ENCODE peak calls at places on chromosomes 5 and 9, in ten cellular contexts. One of them, this sample, is unnamed.

GRCh38 chr9:69762527-69762926 is 2.7 kb upstream of the PTAR1 start:
- DNase-seq in Right ventricle myocardium superior: no peak
- DNase-seq in ELF-1: no peak
- DNase-seq in stimulated activated CD4-positive, alpha-beta T cell treated with anti-CD3 and anti-CD28 coated beads, Interleukin-1b, Interleukin-23, amount 100 ng/mL, for 24 hours: no peak
- DNase-seq in stimulated activated CD8-positive, alpha-beta memory T cell treated with anti-CD3 and anti-CD28 coated beads, Interleukin-15, amount 100 ng/mL, for 1 hour: no peak
- DNase-seq in GOT3: no peak
- DNase-seq in H9: no peak
- DNase-seq in activated naive CD4-positive, alpha-beta T cell: no peak
- DNase-seq in pancreas: no peak
- DNase-seq in ureter: no peak
- DNase-seq in this sample: no peak

GRCh38 chr9:133171161-133171955 is 7.6 kb upstream of the GBGT1 start:
- DNase-seq in Right ventricle myocardium superior: no peak
- DNase-seq in ELF-1: no peak
- DNase-seq in stimulated activated CD4-positive, alpha-beta T cell treated with anti-CD3 and anti-CD28 coated beads, Interleukin-1b, Interleukin-23, amount 100 ng/mL, for 24 hours: no peak
- DNase-seq in stimulated activated CD8-positive, alpha-beta memory T cell treated with anti-CD3 and anti-CD28 coated beads, Interleukin-15, amount 100 ng/mL, for 1 hour: no peak
- DNase-seq in GOT3: no peak
- DNase-seq in H9: no peak
- DNase-seq in activated naive CD4-positive, alpha-beta T cell: no peak
- DNase-seq in pancreas: no peak
- DNase-seq in ureter: no peak
- DNase-seq in this sample: peak; percentile 39

GRCh38 chr5:14925326-14925725 is 53.7 kb upstream of the ANKH start:
- DNase-seq in Right ventricle myocardium superior: no peak
- DNase-seq in ELF-1: no peak
- DNase-seq in stimulated activated CD4-positive, alpha-beta T cell treated with anti-CD3 and anti-CD28 coated beads, Interleukin-1b, Interleukin-23, amount 100 ng/mL, for 24 hours: no peak
- DNase-seq in stimulated activated CD8-positive, alpha-beta memory T cell treated with anti-CD3 and anti-CD28 coated beads, Interleukin-15, amount 100 ng/mL, for 1 hour: no peak
- DNase-seq in GOT3: no peak
- DNase-seq in H9: no peak
- DNase-seq in activated naive CD4-positive, alpha-beta T cell: no peak
- DNase-seq in pancreas: no peak
- DNase-seq in ureter: no peak
- DNase-seq in this sample: no peak

GRCh38 chr5:136016945-136017530 is 11.8 kb upstream of the TGFBI start:
- DNase-seq in Right ventricle myocardium superior: no peak
- DNase-seq in ELF-1: no peak
- DNase-seq in stimulated activated CD4-positive, alpha-beta T cell treated with anti-CD3 and anti-CD28 coated beads, Interleukin-1b, Interleukin-23, amount 100 ng/mL, for 24 hours: no peak
- DNase-seq in stimulated activated CD8-positive, alpha-beta memory T cell treated with anti-CD3 and anti-CD28 coated beads, Interleukin-15, amount 100 ng/mL, for 1 hour: no peak
- DNase-seq in GOT3: peak; percentile 85
- DNase-seq in H9: no peak
- DNase-seq in activated naive CD4-positive, alpha-beta T cell: no peak
- DNase-seq in pancreas: no peak
- DNase-seq in ureter: no peak
- DNase-seq in this sample: no peak

GRCh38 chr5:157886796-157887380 is 27.9 kb upstream of the CLINT1 start:
- DNase-seq in Right ventricle myocardium superior: no peak
- DNase-seq in ELF-1: no peak
- DNase-seq in stimulated activated CD4-positive, alpha-beta T cell treated with anti-CD3 and anti-CD28 coated beads, Interleukin-1b, Interleukin-23, amount 100 ng/mL, for 24 hours: no peak
- DNase-seq in stimulated activated CD8-positive, alpha-beta memory T cell treated with anti-CD3 and anti-CD28 coated beads, Interleukin-15, amount 100 ng/mL, for 1 hour: no peak
- DNase-seq in GOT3: no peak
- DNase-seq in H9: no peak
- DNase-seq in activated naive CD4-positive, alpha-beta T cell: no peak
- DNase-seq in pancreas: no peak
- DNase-seq in ureter: no peak
- DNase-seq in this sample: no peak

GRCh38 chr9:4214506-4214905 is 85.4 kb downstream of the GLIS3 start:
- DNase-seq in Right ventricle myocardium superior: no peak
- DNase-seq in ELF-1: no peak
- DNase-seq in stimulated activated CD4-positive, alpha-beta T cell treated with anti-CD3 and anti-CD28 coated beads, Interleukin-1b, Interleukin-23, amount 100 ng/mL, for 24 hours: no peak
- DNase-seq in stimulated activated CD8-positive, alpha-beta memory T cell treated with anti-CD3 and anti-CD28 coated beads, Interleukin-15, amount 100 ng/mL, for 1 hour: no peak
- DNase-seq in GOT3: no peak
- DNase-seq in H9: no peak
- DNase-seq in activated naive CD4-positive, alpha-beta T cell: no peak
- DNase-seq in pancreas: no peak
- DNase-seq in ureter: no peak
- DNase-seq in this sample: no peak

GRCh38 chr5:176660860-176661641 is 13.8 kb downstream of the TSPAN17 start:
- DNase-seq in Right ventricle myocardium superior: peak; percentile 81
- DNase-seq in ELF-1: peak; percentile 92
- DNase-seq in stimulated activated CD4-positive, alpha-beta T cell treated with anti-CD3 and anti-CD28 coated beads, Interleukin-1b, Interleukin-23, amount 100 ng/mL, for 24 hours: peak; percentile 57
- DNase-seq in stimulated activated CD8-positive, alpha-beta memory T cell treated with anti-CD3 and anti-CD28 coated beads, Interleukin-15, amount 100 ng/mL, for 1 hour: peak; percentile 63
- DNase-seq in GOT3: peak; percentile 29
- DNase-seq in H9: peak; percentile 92
- DNase-seq in activated naive CD4-positive, alpha-beta T cell: peak; percentile 46
- DNase-seq in pancreas: peak; percentile 58
- DNase-seq in ureter: peak; percentile 73
- DNase-seq in this sample: peak; percentile 84

GRCh38 chr5:37663538-37663937 is 176.3 kb downstream of the GDNF start:
- DNase-seq in Right ventricle myocardium superior: no peak
- DNase-seq in ELF-1: no peak
- DNase-seq in stimulated activated CD4-positive, alpha-beta T cell treated with anti-CD3 and anti-CD28 coated beads, Interleukin-1b, Interleukin-23, amount 100 ng/mL, for 24 hours: no peak
- DNase-seq in stimulated activated CD8-positive, alpha-beta memory T cell treated with anti-CD3 and anti-CD28 coated beads, Interleukin-15, amount 100 ng/mL, for 1 hour: no peak
- DNase-seq in GOT3: no peak
- DNase-seq in H9: no peak
- DNase-seq in activated naive CD4-positive, alpha-beta T cell: no peak
- DNase-seq in pancreas: no peak
- DNase-seq in ureter: no peak
- DNase-seq in this sample: no peak

GRCh38 chr5:124718376-124718775 is 28.1 kb downstream of the ZNF608 start:
- DNase-seq in Right ventricle myocardium superior: no peak
- DNase-seq in ELF-1: no peak
- DNase-seq in stimulated activated CD4-positive, alpha-beta T cell treated with anti-CD3 and anti-CD28 coated beads, Interleukin-1b, Interleukin-23, amount 100 ng/mL, for 24 hours: no peak
- DNase-seq in stimulated activated CD8-positive, alpha-beta memory T cell treated with anti-CD3 and anti-CD28 coated beads, Interleukin-15, amount 100 ng/mL, for 1 hour: no peak
- DNase-seq in GOT3: no peak
- DNase-seq in H9: no peak
- DNase-seq in activated naive CD4-positive, alpha-beta T cell: no peak
- DNase-seq in pancreas: no peak
- DNase-seq in ureter: no peak
- DNase-seq in this sample: no peak

GRCh38 chr9:71758785-71759184 is 9.5 kb downstream of the CEMIP2 start:
- DNase-seq in Right ventricle myocardium superior: no peak
- DNase-seq in ELF-1: no peak
- DNase-seq in stimulated activated CD4-positive, alpha-beta T cell treated with anti-CD3 and anti-CD28 coated beads, Interleukin-1b, Interleukin-23, amount 100 ng/mL, for 24 hours: no peak
- DNase-seq in stimulated activated CD8-positive, alpha-beta memory T cell treated with anti-CD3 and anti-CD28 coated beads, Interleukin-15, amount 100 ng/mL, for 1 hour: no peak
- DNase-seq in GOT3: no peak
- DNase-seq in H9: no peak
- DNase-seq in activated naive CD4-positive, alpha-beta T cell: no peak
- DNase-seq in pancreas: peak; percentile 50
- DNase-seq in ureter: no peak
- DNase-seq in this sample: no peak

GRCh38 chr5:53019320-53019719 is 30.2 kb downstream of the ITGA2 start:
- DNase-seq in Right ventricle myocardium superior: no peak
- DNase-seq in ELF-1: no peak
- DNase-seq in stimulated activated CD4-positive, alpha-beta T cell treated with anti-CD3 and anti-CD28 coated beads, Interleukin-1b, Interleukin-23, amount 100 ng/mL, for 24 hours: no peak
- DNase-seq in stimulated activated CD8-positive, alpha-beta memory T cell treated with anti-CD3 and anti-CD28 coated beads, Interleukin-15, amount 100 ng/mL, for 1 hour: no peak
- DNase-seq in GOT3: no peak
- DNase-seq in H9: no peak
- DNase-seq in activated naive CD4-positive, alpha-beta T cell: no peak
- DNase-seq in pancreas: no peak
- DNase-seq in ureter: no peak
- DNase-seq in this sample: no peak

GRCh38 chr5:73139485-73139884 is 19.1 kb downstream of the TMEM171 start:
- DNase-seq in Right ventricle myocardium superior: no peak
- DNase-seq in ELF-1: no peak
- DNase-seq in stimulated activated CD4-positive, alpha-beta T cell treated with anti-CD3 and anti-CD28 coated beads, Interleukin-1b, Interleukin-23, amount 100 ng/mL, for 24 hours: no peak
- DNase-seq in stimulated activated CD8-positive, alpha-beta memory T cell treated with anti-CD3 and anti-CD28 coated beads, Interleukin-15, amount 100 ng/mL, for 1 hour: no peak
- DNase-seq in GOT3: no peak
- DNase-seq in H9: no peak
- DNase-seq in activated naive CD4-positive, alpha-beta T cell: no peak
- DNase-seq in pancreas: no peak
- DNase-seq in ureter: no peak
- DNase-seq in this sample: no peak

GRCh38 chr9:74496819-74497749 is at the start of gene RORB:
- DNase-seq in Right ventricle myocardium superior: peak; percentile 80
- DNase-seq in ELF-1: peak; percentile 81
- DNase-seq in stimulated activated CD4-positive, alpha-beta T cell treated with anti-CD3 and anti-CD28 coated beads, Interleukin-1b, Interleukin-23, amount 100 ng/mL, for 24 hours: no peak
- DNase-seq in stimulated activated CD8-positive, alpha-beta memory T cell treated with anti-CD3 and anti-CD28 coated beads, Interleukin-15, amount 100 ng/mL, for 1 hour: peak; percentile 16
- DNase-seq in GOT3: no peak
- DNase-seq in H9: peak; percentile 90
- DNase-seq in activated naive CD4-positive, alpha-beta T cell: no peak
- DNase-seq in pancreas: peak; percentile 56
- DNase-seq in ureter: peak; percentile 64
- DNase-seq in this sample: peak; percentile 12

GRCh38 chr5:111070272-111071134 is 1.0 kb upstream of the TSLP start:
- DNase-seq in Right ventricle myocardium superior: peak; percentile 45
- DNase-seq in ELF-1: peak; percentile 76
- DNase-seq in stimulated activated CD4-positive, alpha-beta T cell treated with anti-CD3 and anti-CD28 coated beads, Interleukin-1b, Interleukin-23, amount 100 ng/mL, for 24 hours: no peak
- DNase-seq in stimulated activated CD8-positive, alpha-beta memory T cell treated with anti-CD3 and anti-CD28 coated beads, Interleukin-15, amount 100 ng/mL, for 1 hour: no peak
- DNase-seq in GOT3: no peak
- DNase-seq in H9: peak; percentile 70
- DNase-seq in activated naive CD4-positive, alpha-beta T cell: no peak
- DNase-seq in pancreas: no peak
- DNase-seq in ureter: no peak
- DNase-seq in this sample: no peak

GRCh38 chr5:171419663-171420428 is 399 bp downstream of the FGF18 start:
- DNase-seq in Right ventricle myocardium superior: peak; percentile 56
- DNase-seq in ELF-1: peak; percentile 52
- DNase-seq in stimulated activated CD4-positive, alpha-beta T cell treated with anti-CD3 and anti-CD28 coated beads, Interleukin-1b, Interleukin-23, amount 100 ng/mL, for 24 hours: no peak
- DNase-seq in stimulated activated CD8-positive, alpha-beta memory T cell treated with anti-CD3 and anti-CD28 coated beads, Interleukin-15, amount 100 ng/mL, for 1 hour: no peak
- DNase-seq in GOT3: no peak
- DNase-seq in H9: peak; percentile 54
- DNase-seq in activated naive CD4-positive, alpha-beta T cell: no peak
- DNase-seq in pancreas: peak; percentile 38
- DNase-seq in ureter: no peak
- DNase-seq in this sample: peak; percentile 51

GRCh38 chr9:126478216-126478981 is 135.3 kb upstream of the LMX1B start:
- DNase-seq in Right ventricle myocardium superior: no peak
- DNase-seq in ELF-1: no peak
- DNase-seq in stimulated activated CD4-positive, alpha-beta T cell treated with anti-CD3 and anti-CD28 coated beads, Interleukin-1b, Interleukin-23, amount 100 ng/mL, for 24 hours: no peak
- DNase-seq in stimulated activated CD8-positive, alpha-beta memory T cell treated with anti-CD3 and anti-CD28 coated beads, Interleukin-15, amount 100 ng/mL, for 1 hour: no peak
- DNase-seq in GOT3: no peak
- DNase-seq in H9: no peak
- DNase-seq in activated naive CD4-positive, alpha-beta T cell: no peak
- DNase-seq in pancreas: no peak
- DNase-seq in ureter: no peak
- DNase-seq in this sample: no peak

GRCh38 chr9:123742009-123742767 is 187.7 kb downstream of the DENND1A start:
- DNase-seq in Right ventricle myocardium superior: peak; percentile 59
- DNase-seq in ELF-1: no peak
- DNase-seq in stimulated activated CD4-positive, alpha-beta T cell treated with anti-CD3 and anti-CD28 coated beads, Interleukin-1b, Interleukin-23, amount 100 ng/mL, for 24 hours: no peak
- DNase-seq in stimulated activated CD8-positive, alpha-beta memory T cell treated with anti-CD3 and anti-CD28 coated beads, Interleukin-15, amount 100 ng/mL, for 1 hour: no peak
- DNase-seq in GOT3: no peak
- DNase-seq in H9: no peak
- DNase-seq in activated naive CD4-positive, alpha-beta T cell: no peak
- DNase-seq in pancreas: no peak
- DNase-seq in ureter: no peak
- DNase-seq in this sample: no peak

GRCh38 chr5:59040804-59041201 is 457.9 kb downstream of the RAB3C start:
- DNase-seq in Right ventricle myocardium superior: no peak
- DNase-seq in ELF-1: no peak
- DNase-seq in stimulated activated CD4-positive, alpha-beta T cell treated with anti-CD3 and anti-CD28 coated beads, Interleukin-1b, Interleukin-23, amount 100 ng/mL, for 24 hours: no peak
- DNase-seq in stimulated activated CD8-positive, alpha-beta memory T cell treated with anti-CD3 and anti-CD28 coated beads, Interleukin-15, amount 100 ng/mL, for 1 hour: no peak
- DNase-seq in GOT3: no peak
- DNase-seq in H9: no peak
- DNase-seq in activated naive CD4-positive, alpha-beta T cell: no peak
- DNase-seq in pancreas: no peak
- DNase-seq in ureter: no peak
- DNase-seq in this sample: no peak

GRCh38 chr9:89553451-89554020 is 51.3 kb upstream of the GADD45G start:
- DNase-seq in Right ventricle myocardium superior: no peak
- DNase-seq in ELF-1: no peak
- DNase-seq in stimulated activated CD4-positive, alpha-beta T cell treated with anti-CD3 and anti-CD28 coated beads, Interleukin-1b, Interleukin-23, amount 100 ng/mL, for 24 hours: no peak
- DNase-seq in stimulated activated CD8-positive, alpha-beta memory T cell treated with anti-CD3 and anti-CD28 coated beads, Interleukin-15, amount 100 ng/mL, for 1 hour: no peak
- DNase-seq in GOT3: no peak
- DNase-seq in H9: no peak
- DNase-seq in activated naive CD4-positive, alpha-beta T cell: no peak
- DNase-seq in pancreas: no peak
- DNase-seq in ureter: no peak
- DNase-seq in this sample: no peak

GRCh38 chr5:91419571-91420537 is 36.7 kb upstream of the ARRDC3 start:
- DNase-seq in Right ventricle myocardium superior: peak; percentile 44
- DNase-seq in ELF-1: peak; percentile 40
- DNase-seq in stimulated activated CD4-positive, alpha-beta T cell treated with anti-CD3 and anti-CD28 coated beads, Interleukin-1b, Interleukin-23, amount 100 ng/mL, for 24 hours: peak; percentile 54
- DNase-seq in stimulated activated CD8-positive, alpha-beta memory T cell treated with anti-CD3 and anti-CD28 coated beads, Interleukin-15, amount 100 ng/mL, for 1 hour: peak; percentile 56
- DNase-seq in GOT3: no peak
- DNase-seq in H9: peak; percentile 36
- DNase-seq in activated naive CD4-positive, alpha-beta T cell: peak; percentile 33
- DNase-seq in pancreas: peak; percentile 22
- DNase-seq in ureter: peak; percentile 70
- DNase-seq in this sample: peak; percentile 61

GRCh38 chr9:137664676-137665075 is 45.9 kb downstream of the EHMT1 start:
- DNase-seq in Right ventricle myocardium superior: no peak
- DNase-seq in ELF-1: peak; percentile 35
- DNase-seq in stimulated activated CD4-positive, alpha-beta T cell treated with anti-CD3 and anti-CD28 coated beads, Interleukin-1b, Interleukin-23, amount 100 ng/mL, for 24 hours: no peak
- DNase-seq in stimulated activated CD8-positive, alpha-beta memory T cell treated with anti-CD3 and anti-CD28 coated beads, Interleukin-15, amount 100 ng/mL, for 1 hour: no peak
- DNase-seq in GOT3: no peak
- DNase-seq in H9: no peak
- DNase-seq in activated naive CD4-positive, alpha-beta T cell: no peak
- DNase-seq in pancreas: no peak
- DNase-seq in ureter: no peak
- DNase-seq in this sample: no peak

GRCh38 chr9:134807726-134808125 is 72.9 kb upstream of the FCN2 start:
- DNase-seq in Right ventricle myocardium superior: no peak
- DNase-seq in ELF-1: no peak
- DNase-seq in stimulated activated CD4-positive, alpha-beta T cell treated with anti-CD3 and anti-CD28 coated beads, Interleukin-1b, Interleukin-23, amount 100 ng/mL, for 24 hours: no peak
- DNase-seq in stimulated activated CD8-positive, alpha-beta memory T cell treated with anti-CD3 and anti-CD28 coated beads, Interleukin-15, amount 100 ng/mL, for 1 hour: no peak
- DNase-seq in GOT3: no peak
- DNase-seq in H9: no peak
- DNase-seq in activated naive CD4-positive, alpha-beta T cell: no peak
- DNase-seq in pancreas: no peak
- DNase-seq in ureter: no peak
- DNase-seq in this sample: no peak

GRCh38 chr9:108257387-108257786 is 598.4 kb downstream of the ACTL7B start:
- DNase-seq in Right ventricle myocardium superior: no peak
- DNase-seq in ELF-1: no peak
- DNase-seq in stimulated activated CD4-positive, alpha-beta T cell treated with anti-CD3 and anti-CD28 coated beads, Interleukin-1b, Interleukin-23, amount 100 ng/mL, for 24 hours: no peak
- DNase-seq in stimulated activated CD8-positive, alpha-beta memory T cell treated with anti-CD3 and anti-CD28 coated beads, Interleukin-15, amount 100 ng/mL, for 1 hour: no peak
- DNase-seq in GOT3: no peak
- DNase-seq in H9: no peak
- DNase-seq in activated naive CD4-positive, alpha-beta T cell: no peak
- DNase-seq in pancreas: no peak
- DNase-seq in ureter: no peak
- DNase-seq in this sample: no peak

GRCh38 chr5:36607114-36607561 is 732 bp downstream of the SLC1A3 start:
- DNase-seq in Right ventricle myocardium superior: peak; percentile 63
- DNase-seq in ELF-1: peak; percentile 68
- DNase-seq in stimulated activated CD4-positive, alpha-beta T cell treated with anti-CD3 and anti-CD28 coated beads, Interleukin-1b, Interleukin-23, amount 100 ng/mL, for 24 hours: no peak
- DNase-seq in stimulated activated CD8-positive, alpha-beta memory T cell treated with anti-CD3 and anti-CD28 coated beads, Interleukin-15, amount 100 ng/mL, for 1 hour: no peak
- DNase-seq in GOT3: no peak
- DNase-seq in H9: no peak
- DNase-seq in activated naive CD4-positive, alpha-beta T cell: no peak
- DNase-seq in pancreas: peak; percentile 27
- DNase-seq in ureter: no peak
- DNase-seq in this sample: no peak

This sample was measured in memory B cell.